ENCODE peak calls at places on chromosome 2, in six cellular contexts. P is thyroid gland, M is sigmoid colon, G is cardiac muscle cell, B is aorta, U is tibial artery. F is an unnamed sample.

GRCh38 chr2:62344472-62344871 is 148.6 kb downstream of the B3GNT2 start:
- DNase-seq in P (peak), M (no peak), G (no peak), B (no peak), U (no peak), F (no peak)

GRCh38 chr2:120661551-120661950 is 74.1 kb upstream of the GLI2 start:
- DNase-seq in P (no peak), M (peak), G (peak), B (no peak), U (no peak), F (no peak)

GRCh38 chr2:48248251-48248933 is 281.6 kb upstream of the STON1 start:
- DNase-seq in P (peak), M (no peak), G (peak), B (no peak), U (no peak), F (no peak)

GRCh38 chr2:100192825-100193224 is 50.4 kb upstream of the AFF3 start:
- DNase-seq in P (no peak), M (no peak), G (no peak), B (no peak), U (peak), F (no peak)

GRCh38 chr2:237790353-237790752 is 8.2 kb upstream of the RBM44 start:
- DNase-seq in P (no peak), M (no peak), G (no peak), B (no peak), U (no peak), F (no peak)

GRCh38 chr2:151718796-151719195 is 15.5 kb downstream of the NEB start:
- DNase-seq in P (no peak), M (no peak), G (no peak), B (no peak), U (no peak), F (no peak)

GRCh38 chr2:45826889-45827635 is 175.6 kb downstream of the PRKCE start:
- DNase-seq in P (no peak), M (peak), G (no peak), B (peak), U (no peak), F (no peak)

GRCh38 chr2:77954931-77955330 is 432.8 kb upstream of the LRRTM4 start:
- DNase-seq in P (no peak), M (no peak), G (no peak), B (no peak), U (no peak), F (no peak)

GRCh38 chr2:100852999-100853908 is 33.3 kb downstream of the NPAS2 start:
- DNase-seq in P (no peak), M (no peak), G (no peak), B (no peak), U (no peak), F (no peak)

GRCh38 chr2:170421175-170421687 is 243.3 kb downstream of the MYO3B start:
- DNase-seq in P (no peak), M (no peak), G (no peak), B (no peak), U (no peak), F (no peak)

GRCh38 chr2:55721601-55722215 is 28.1 kb upstream of the PNPT1 start:
- DNase-seq in P (no peak), M (no peak), G (no peak), B (no peak), U (no peak), F (no peak)

GRCh38 chr2:130951018-130951417 is 114.3 kb downstream of the ARHGEF4 start:
- DNase-seq in P (no peak), M (no peak), G (no peak), B (no peak), U (no peak), F (no peak)

GRCh38 chr2:69466728-69467127 is 29.5 kb upstream of the NFU1 start:
- DNase-seq in P (no peak), M (no peak), G (no peak), B (no peak), U (no peak), F (no peak)

GRCh38 chr2:237421542-237422047 is 7.6 kb upstream of the COL6A3 start:
- DNase-seq in P (peak), M (peak), G (peak), B (peak), U (peak), F (peak)

GRCh38 chr2:160394153-160394552 is 99.5 kb downstream of the RBMS1 start:
- DNase-seq in P (no peak), M (no peak), G (no peak), B (no peak), U (no peak), F (no peak)

GRCh38 chr2:26222976-26223375 is 21.5 kb downstream of the HADHA start:
- DNase-seq in P (no peak), M (no peak), G (no peak), B (no peak), U (no peak), F (no peak)

GRCh38 chr2:38603402-38604265 is 906 bp upstream of the HNRNPLL start:
- DNase-seq in P (peak), M (peak), G (peak), B (peak), U (peak), F (peak)

GRCh38 chr2:201837824-201838340 is 31.5 kb downstream of the CDK15 start:
- DNase-seq in P (no peak), M (no peak), G (no peak), B (no peak), U (no peak), F (no peak)

GRCh38 chr2:171972329-171972982 is 27.3 kb upstream of the METAP1D start:
- DNase-seq in P (no peak), M (no peak), G (no peak), B (no peak), U (no peak), F (no peak)

GRCh38 chr2:114661926-114662670 is 219.7 kb downstream of the DPP10 start:
- DNase-seq in P (peak), M (peak), G (peak), B (peak), U (no peak), F (peak)

GRCh38 chr2:121080013-121080772 is 204.8 kb downstream of the TFCP2L1 start:
- DNase-seq in P (peak), M (peak), G (peak), B (no peak), U (no peak), F (no peak)

GRCh38 chr2:204152616-204153015 is 216.1 kb downstream of the ICOS start:
- DNase-seq in P (no peak), M (no peak), G (no peak), B (no peak), U (no peak), F (no peak)

GRCh38 chr2:241354668-241355658 is 1.1 kb upstream of the FARP2 start:
- DNase-seq in P (peak), M (peak), G (peak), B (peak), U (peak), F (peak)

GRCh38 chr2:38586926-38587325 is 15.8 kb downstream of the HNRNPLL start:
- DNase-seq in P (no peak), M (no peak), G (no peak), B (no peak), U (no peak), F (no peak)

GRCh38 chr2:21258082-21258481 is 134.3 kb downstream of the TDRD15 start:
- DNase-seq in P (no peak), M (no peak), G (peak), B (no peak), U (no peak), F (no peak)

GRCh38 chr2:12619975-12620374 is 96.8 kb upstream of the TRIB2 start:
- DNase-seq in P (no peak), M (no peak), G (no peak), B (peak), U (no peak), F (no peak)

GRCh38 chr2:120945832-120946231 is 210.2 kb downstream of the GLI2 start:
- DNase-seq in P (no peak), M (no peak), G (no peak), B (no peak), U (no peak), F (no peak)

GRCh38 chr2:38797276-38797675 is 19.3 kb downstream of the GEMIN6 start:
- DNase-seq in P (no peak), M (no peak), G (no peak), B (no peak), U (no peak), F (no peak)

GRCh38 chr2:179107737-179108136 is 57.8 kb upstream of the CCDC141 start:
- DNase-seq in P (no peak), M (no peak), G (no peak), B (no peak), U (no peak), F (no peak)

GRCh38 chr2:32418777-32419176 is 62.0 kb downstream of the BIRC6 start:
- DNase-seq in P (no peak), M (no peak), G (no peak), B (no peak), U (no peak), F (no peak)

DNA sequence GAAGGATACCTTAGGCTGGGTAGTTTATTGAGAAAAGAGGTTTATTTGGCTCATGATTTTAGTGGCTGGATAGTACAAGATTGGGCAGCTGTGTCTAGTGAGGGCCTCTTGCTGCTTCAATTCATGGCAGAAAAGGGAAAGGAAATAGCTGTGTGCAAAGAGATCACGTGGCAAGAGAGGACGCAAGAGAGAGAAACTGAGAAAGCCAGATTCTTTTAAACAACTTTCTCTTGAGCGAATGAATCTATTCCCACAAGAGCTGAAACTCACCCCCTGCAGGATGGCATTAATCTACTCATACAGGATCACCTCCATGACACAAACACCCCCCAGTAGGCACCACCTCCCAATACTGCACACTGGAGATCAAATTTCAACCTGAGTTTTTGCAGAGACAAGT is 73.7 kb upstream of the NCKAP5 start:
- DNase-seq in P (no peak), M (no peak), G (no peak), B (no peak), U (no peak), F (no peak)
- H3K27ac ChIP-seq in P (no peak), M (no peak), G (no peak), B (no peak), U (no peak), F (no peak)

DNA sequence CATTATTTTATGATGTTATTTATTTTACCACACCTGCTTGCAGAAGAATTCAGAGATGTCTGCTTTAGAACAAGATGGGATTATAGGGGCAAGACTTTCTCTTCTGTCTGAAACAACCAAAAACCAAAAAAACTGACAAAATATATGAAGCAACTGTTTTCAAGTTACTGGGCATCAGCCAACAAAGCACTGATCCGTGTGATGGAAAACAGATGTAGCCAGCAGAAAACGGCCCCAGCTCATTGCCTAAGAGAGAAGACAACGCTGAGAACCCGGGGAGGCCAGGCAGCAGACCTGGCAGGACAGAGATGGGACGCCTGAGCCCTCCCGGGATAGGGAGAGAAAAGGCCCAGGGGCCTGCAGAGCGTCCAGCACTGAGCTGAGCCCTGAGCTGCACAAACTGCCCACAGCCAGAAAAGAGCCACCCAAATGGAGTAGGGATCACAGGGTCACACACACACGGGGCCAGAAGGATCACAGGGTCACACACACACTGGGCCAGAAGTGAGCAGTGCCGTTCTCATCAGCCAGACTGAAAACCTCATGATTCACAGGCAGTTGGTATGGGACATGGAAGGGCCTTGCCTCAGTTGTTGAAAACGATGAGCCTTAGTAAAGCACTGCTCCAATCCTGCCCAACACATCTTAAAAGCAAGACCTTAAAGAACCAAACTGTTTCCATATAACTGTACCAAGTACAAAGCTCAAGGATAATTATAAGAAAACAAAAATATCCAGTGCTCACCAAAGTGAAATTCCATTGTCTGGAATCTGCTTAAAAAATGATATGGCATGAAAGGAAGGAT is 12.1 kb downstream of the PXDN start:
- DNase-seq in P (no peak), M (peak), G (no peak), B (peak), U (peak), F (peak)
- H3K27ac ChIP-seq in P (no peak), M (peak), G (no peak), B (peak), U (peak), F (peak)

DNA sequence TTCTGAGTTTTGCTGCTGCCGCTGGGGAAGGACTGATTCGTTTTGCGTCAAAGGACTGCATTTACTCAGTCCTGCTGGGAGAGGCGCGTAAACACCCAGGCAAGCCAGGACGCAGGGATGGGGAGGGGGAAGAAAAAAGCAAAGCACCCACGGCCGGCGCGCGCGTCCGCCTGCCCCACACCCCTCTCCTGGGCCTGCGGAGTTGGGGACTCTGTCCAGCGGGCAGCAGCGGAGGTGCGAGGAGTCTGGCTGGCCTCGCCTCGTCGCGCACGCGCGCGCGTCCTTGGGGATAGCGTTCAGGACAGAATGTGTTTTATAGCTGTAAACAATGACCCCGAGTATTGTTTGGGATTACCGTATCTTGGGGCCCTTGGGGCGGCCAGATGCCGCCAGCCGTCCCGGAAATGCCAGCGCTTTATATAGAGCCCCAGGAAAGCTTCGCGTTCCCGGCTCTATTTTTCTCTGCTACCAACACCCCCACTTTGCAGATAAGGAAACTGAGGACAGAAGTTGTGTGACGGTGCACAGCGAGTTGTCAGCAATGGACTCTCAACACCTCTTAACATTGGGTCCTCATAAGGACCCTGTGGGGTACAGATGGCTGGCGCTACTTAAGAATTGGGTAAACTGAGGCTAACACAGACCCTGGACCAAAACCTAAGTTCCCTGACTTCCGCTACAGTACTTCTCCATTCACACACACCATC is 1.6 kb upstream of the FOSL2 start:
- DNase-seq in P (peak), M (peak), G (peak), B (peak), U (peak), F (peak)
- H3K27ac ChIP-seq in P (peak), M (peak), G (peak), B (peak), U (peak), F (peak)

DNA sequence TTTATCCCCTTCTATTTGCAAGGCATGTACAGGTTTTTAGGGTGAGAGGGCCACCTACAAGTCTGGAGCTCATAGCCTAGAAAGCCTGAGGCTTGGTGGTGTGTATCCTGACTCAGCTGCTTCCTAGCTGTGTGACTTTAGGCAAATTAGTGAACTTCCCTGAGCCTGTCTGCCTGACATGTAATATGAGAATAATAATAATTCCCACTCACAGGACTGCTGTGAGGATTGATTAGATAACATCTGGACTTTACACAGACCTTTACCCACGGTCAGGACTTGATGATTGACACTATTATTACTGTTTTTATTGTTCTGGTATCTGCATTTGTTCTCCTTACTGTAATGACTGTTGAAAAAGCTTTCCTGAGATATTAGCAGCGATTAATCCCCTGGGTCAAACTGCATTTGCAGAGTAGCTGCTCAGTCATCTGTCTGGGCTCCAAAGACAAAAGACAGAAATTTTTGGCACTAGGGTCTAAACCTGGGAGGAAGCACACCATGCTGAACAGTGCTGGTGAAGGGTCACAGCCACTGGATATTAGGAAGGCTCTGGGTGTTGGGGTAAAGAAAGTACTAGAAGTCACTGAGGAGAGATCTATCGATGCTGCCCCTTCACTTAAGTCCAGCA is 276.5 kb upstream of the FN1 start:
- DNase-seq in P (no peak), M (no peak), G (no peak), B (no peak), U (no peak), F (no peak)
- H3K27ac ChIP-seq in P (no peak), M (peak), G (peak), B (peak), U (peak), F (peak)

DNA sequence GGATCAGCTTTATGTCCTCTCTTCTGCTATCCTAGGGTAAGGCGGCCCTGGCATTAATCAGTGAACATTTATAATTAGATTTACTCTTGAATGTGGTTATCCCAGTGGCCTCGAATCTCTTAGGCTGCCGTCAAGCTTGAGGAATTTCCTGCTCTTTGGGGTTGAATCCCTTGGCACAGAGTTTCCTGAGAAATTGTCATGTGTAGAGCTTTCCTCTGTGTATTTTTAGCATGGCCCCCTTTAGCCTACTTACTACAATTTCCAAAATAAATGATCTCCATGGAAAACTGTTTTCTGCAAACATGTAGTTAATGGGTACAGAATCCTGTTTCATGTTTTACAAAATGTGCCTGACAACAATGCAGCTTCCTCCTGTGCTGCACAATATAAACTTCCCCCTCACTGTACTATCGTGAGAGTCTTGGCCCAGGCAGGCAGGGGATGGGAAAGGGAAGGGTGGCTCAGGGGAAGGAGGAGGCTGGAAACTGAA is 18.1 kb downstream of the NCAPH start:
- DNase-seq in P (no peak), M (no peak), G (no peak), B (no peak), U (peak), F (no peak)
- H3K27ac ChIP-seq in P (no peak), M (no peak), G (no peak), B (peak), U (peak), F (no peak)

GRCh38 chr2:84942964-84943421 is 28.0 kb upstream of the KCMF1 start:
- DNase-seq in P (no peak), M (peak), G (no peak), B (no peak), U (no peak), F (no peak)
- H3K27ac ChIP-seq in P (no peak), M (no peak), G (no peak), B (no peak), U (no peak), F (no peak)

DNA sequence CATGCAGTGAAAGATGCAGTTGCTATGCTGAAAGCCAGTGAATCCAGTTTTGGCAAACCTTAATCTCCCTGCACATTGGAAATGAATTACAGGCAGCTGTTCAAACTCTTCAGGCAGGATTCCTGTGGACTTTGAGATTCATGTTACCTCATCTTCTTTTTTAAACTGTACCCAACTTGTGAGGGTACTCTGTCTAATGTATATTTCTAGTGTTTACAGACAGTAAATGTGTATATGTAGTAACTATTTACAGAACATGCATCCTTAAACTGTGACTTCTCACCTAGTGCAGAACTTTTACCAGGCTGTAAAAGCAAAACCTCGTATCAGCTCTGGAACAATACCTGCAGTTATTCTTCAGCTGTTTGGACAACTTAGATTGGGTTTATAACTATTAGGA is 50.9 kb downstream of the KDM3A start:
- DNase-seq in P (no peak), M (no peak), G (no peak), B (no peak), U (no peak), F (no peak)
- H3K27ac ChIP-seq in P (no peak), M (no peak), G (peak), B (peak), U (no peak), F (no peak)

F was measured in Peyer's patch.